ENCODE peak calls at places on chromosome 5, in ten cellular contexts. W is spleen, P is uterus, Q is HCT116, M is K562, X is H1, S is heart left ventricle, G is suprapubic skin, B is IMR-90, N is esophagus squamous epithelium. F is an unnamed sample.

GRCh38 chr5:141973871-141974595 is 5.1 kb downstream of the RNF14 start:
- DNase-seq in X (no peak), B (peak; percentile 92), W (no peak), S (no peak), P (no peak), N (no peak), G (no peak), Q (no peak), M (no peak), F (no peak)

GRCh38 chr5:77129386-77129785 is 42.3 kb upstream of the ZBED3 start:
- DNase-seq in W (no peak), P (peak; percentile 37), S (no peak), B (peak; percentile 13), N (no peak), G (no peak), Q (peak; percentile 16), X (no peak), M (no peak), F (no peak)

GRCh38 chr5:72149742-72150141 is 42.5 kb downstream of the MAP1B start:
- DNase-seq in B (no peak), X (no peak), M (no peak), W (no peak), S (no peak), P (no peak), G (no peak), Q (no peak), N (no peak), F (no peak)

GRCh38 chr5:179613460-179614071 is 9.9 kb downstream of the HNRNPH1 start:
- DNase-seq in N (no peak), G (peak; percentile 55), P (no peak), S (no peak), Q (no peak), W (peak; percentile 49), M (peak; percentile 19), X (no peak), B (no peak), F (no peak)

GRCh38 chr5:140561753-140562523 is 2.5 kb downstream of the APBB3 start:
- DNase-seq in Q (no peak), W (no peak), M (no peak), X (no peak), N (no peak), G (no peak), P (no peak), S (no peak), B (no peak), F (no peak)

GRCh38 chr5:10946050-10946449 is 185.0 kb upstream of the DAP start:
- DNase-seq in M (no peak), W (no peak), G (no peak), X (no peak), S (no peak), B (no peak), Q (no peak), N (no peak), P (no peak), F (no peak)

GRCh38 chr5:159290741-159291140 is 27.7 kb downstream of the UBLCP1 start:
- DNase-seq in P (no peak), N (no peak), B (peak; percentile 19), X (no peak), Q (no peak), S (no peak), M (no peak), G (no peak), W (no peak), F (no peak)

GRCh38 chr5:66494437-66494836 is 101.8 kb upstream of the MAST4 start:
- DNase-seq in G (no peak), B (no peak), X (peak; percentile 27), W (no peak), M (peak; percentile 21), S (no peak), P (no peak), N (no peak), Q (no peak), F (no peak)

DNA sequence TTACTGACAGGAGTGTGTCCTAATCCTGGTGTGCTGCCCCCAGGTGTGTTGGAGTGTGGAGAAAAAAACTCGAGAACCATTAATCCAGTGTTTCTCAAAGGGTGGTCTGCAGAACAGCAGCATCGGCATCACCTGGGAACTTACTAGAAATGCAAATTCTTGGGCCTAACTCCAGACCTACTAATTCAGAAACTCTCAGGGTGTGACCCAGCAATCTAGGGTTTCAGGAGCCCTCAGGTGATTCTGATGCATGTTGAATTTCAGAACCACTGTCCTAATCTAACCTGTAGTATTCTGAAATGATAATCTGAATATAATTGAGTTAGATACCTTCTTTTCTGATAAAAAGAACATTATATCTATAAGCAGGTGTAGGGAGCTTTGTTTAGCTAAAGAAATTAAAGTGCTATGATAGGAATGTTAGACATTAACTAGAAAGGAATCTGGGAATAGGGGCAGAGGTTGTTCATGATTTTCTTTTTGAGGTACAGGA is 30.1 kb upstream of the IL6ST start:
- DNase-seq in M (no peak), B (no peak), Q (no peak), X (no peak), N (no peak), W (no peak), G (no peak), S (no peak), P (no peak), F (no peak)
- H3K27ac ChIP-seq in M (no peak overlapping the region), B (no peak overlapping the region), Q (no peak overlapping the region), X (no peak overlapping the region), N (no peak overlapping the region), W (no peak overlapping the region), G (no peak overlapping the region), S (no peak overlapping the region), P (no peak overlapping the region), F (no peak overlapping the region)

GRCh38 chr5:74629326-74629725 is 11.2 kb downstream of the ENC1 start:
- DNase-seq in N (no peak), W (no peak), G (no peak), X (no peak), B (no peak), Q (no peak), S (no peak), P (no peak), M (no peak), F (no peak)

GRCh38 chr5:74627511-74628120 is 12.9 kb downstream of the ENC1 start:
- DNase-seq in M (no peak), P (no peak), G (no peak), S (no peak), W (no peak), N (no peak), Q (no peak), X (no peak), B (no peak), F (no peak)

GRCh38 chr5:74631088-74631960 is 9.2 kb downstream of the ENC1 start:
- DNase-seq in P (no peak), X (no peak), M (no peak), N (no peak), B (peak; percentile 82), Q (no peak), S (no peak), W (no peak), G (no peak), F (no peak)

GRCh38 chr5:74632947-74633356 is 7.6 kb downstream of the ENC1 start:
- DNase-seq in M (no peak), Q (peak; percentile 57), B (peak; percentile 81), W (no peak), S (no peak), N (no peak), G (no peak), X (no peak), P (no peak), F (no peak)

DNA sequence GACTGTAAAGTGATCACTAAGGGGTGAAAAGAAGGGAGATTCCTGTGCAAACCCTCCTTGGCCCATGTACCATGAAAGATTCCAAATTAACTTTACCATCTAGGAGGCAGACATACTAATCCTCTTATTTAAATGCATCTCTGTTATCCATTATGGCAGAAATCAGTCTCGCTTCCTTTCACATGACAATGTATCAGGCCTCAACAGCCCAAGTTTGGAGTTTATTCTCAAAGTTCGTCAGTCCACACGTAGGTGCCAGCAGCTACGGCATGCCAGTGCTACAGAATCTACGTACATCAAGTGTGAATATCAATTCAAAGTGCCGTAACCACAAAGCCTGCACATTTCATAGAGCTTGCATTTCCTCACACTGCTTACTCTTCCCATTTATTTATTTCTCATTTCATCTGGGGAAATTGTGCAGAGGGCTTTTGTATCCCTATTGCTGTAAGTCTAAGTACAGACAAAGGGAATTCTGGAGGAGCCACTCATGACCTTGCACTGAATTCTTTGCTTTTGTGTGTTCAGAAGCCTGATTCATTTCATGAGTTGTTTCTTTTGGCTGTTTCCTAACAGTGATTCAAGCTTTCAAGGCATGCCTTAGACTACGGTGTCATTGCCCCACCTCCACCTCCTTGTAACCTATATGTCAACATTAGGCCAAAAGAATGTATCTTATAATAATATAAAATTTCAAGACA is 10.0 kb downstream of the ENC1 start:
- DNase-seq in S (no peak), X (no peak), M (no peak), P (no peak), G (no peak), N (no peak), B (peak; percentile 95), Q (no peak), W (no peak), F (no peak)
- TF ChIP-seq POLR2A in S (no peak), X (no peak), M (no peak), P (no peak), G (no peak), N (no peak), B (no peak), Q (no peak), W (no peak), F (no peak)

GRCh38 chr5:150521939-150522503 is 14.1 kb downstream of the NDST1 start:
- DNase-seq in N (no peak), B (no peak), S (no peak), X (no peak), W (no peak), Q (no peak), G (no peak), P (no peak), M (no peak), F (no peak)

GRCh38 chr5:150520747-150521521 is 13.0 kb downstream of the NDST1 start:
- DNase-seq in S (no peak), N (no peak), P (no peak), G (no peak), Q (no peak), X (no peak), W (peak; percentile 84), B (no peak), M (no peak), F (no peak)

GRCh38 chr5:150519560-150519945 is 11.6 kb downstream of the NDST1 start:
- DNase-seq in X (no peak), W (no peak), S (no peak), Q (no peak), P (no peak), M (no peak), B (no peak), G (no peak), N (no peak), F (no peak)

GRCh38 chr5:150521522-150521817 is 13.5 kb downstream of the NDST1 start:
- DNase-seq in S (no peak), Q (no peak), N (no peak), M (no peak), B (no peak), X (no peak), G (no peak), W (no peak), P (no peak), F (no peak)

GRCh38 chr5:150519978-150520377 is 12.0 kb downstream of the NDST1 start:
- DNase-seq in S (no peak), W (no peak), X (no peak), N (no peak), M (no peak), Q (no peak), G (no peak), B (no peak), P (no peak), F (no peak)
- H3K27ac ChIP-seq in S (no peak overlapping the region), W (peak overlapping the region; percentile 69), X (no peak overlapping the region), N (no peak overlapping the region), M (no peak overlapping the region), Q (no peak overlapping the region), G (no peak overlapping the region), B (no peak overlapping the region), P (no peak overlapping the region), F (peak overlapping the region; percentile 87)

DNA sequence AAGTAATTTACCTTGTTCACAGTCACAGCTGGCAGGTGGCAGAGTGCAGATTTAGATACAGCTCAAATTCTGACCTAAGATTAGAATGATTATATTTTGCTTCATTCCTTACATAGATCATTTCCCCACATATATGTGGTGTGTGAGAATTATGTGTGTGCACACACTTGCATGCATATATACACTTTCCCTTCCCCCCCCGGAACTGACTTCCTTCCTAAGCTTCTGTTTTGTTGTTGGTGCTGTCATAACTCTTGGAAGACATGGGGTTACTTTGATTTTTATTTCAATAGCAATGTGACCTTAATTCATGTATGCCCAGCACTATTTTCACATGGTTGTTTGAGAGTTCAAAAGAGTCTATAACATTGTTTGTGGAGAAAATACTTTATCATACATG is 112.8 kb downstream of the CMYA5 start:
- DNase-seq in P (no peak), G (no peak), Q (no peak), X (no peak), S (no peak), W (no peak), N (no peak), B (no peak), M (no peak), F (no peak)
- TF ChIP-seq POLR2A in P (no peak), G (no peak), Q (no peak), X (no peak), S (no peak), W (no peak), N (no peak), B (no peak), M (no peak), F (no peak)

F was measured in tibial nerve.